ENCODE peak calls at places on chromosomes 4 and X, in four cellular contexts. R, L, M and E are unnamed samples.

GRCh38 chr4:2259541-2260267 is 2.2 kb downstream of the MXD4 start:
- DNase-seq in M (no peak), R (no peak), L (no peak), E (no peak)

GRCh38 chrX:78624884-78625283 is 34.2 kb downstream of the RTL3 start:
- DNase-seq in M (no peak), R (no peak), L (no peak), E (no peak)

GRCh38 chr4:73707918-73708577 is 32.3 kb upstream of the CXCL8 start:
- DNase-seq in M (peak), L (peak), R (peak), E (no peak)

GRCh38 chr4:153725070-153725810 is 34.6 kb downstream of the RNF175 start:
- DNase-seq in M (no peak), L (no peak), R (no peak), E (no peak)

GRCh38 chrX:1389181-1389992 is 2.5 kb downstream of the SLC25A6 start:
- DNase-seq in L (no peak), R (no peak), M (no peak), E (no peak)

GRCh38 chr4:68338625-68339024 is 11.3 kb downstream of the YTHDC1 start:
- DNase-seq in R (no peak), M (no peak), L (no peak), E (no peak)

GRCh38 chr4:178752954-178753525 is 1310.8 kb upstream of the AGA start:
- DNase-seq in R (no peak), L (no peak), M (no peak), E (no peak)

GRCh38 chrX:21658746-21659145 is 616 bp upstream of the KLHL34 start:
- DNase-seq in R (no peak), L (no peak), M (no peak), E (no peak)

GRCh38 chr4:74152841-74153240 is 5.1 kb upstream of the MTHFD2L start:
- DNase-seq in R (no peak), M (peak), L (no peak), E (no peak)

GRCh38 chr4:67234296-67234695 is 311.0 kb downstream of the CENPC start:
- DNase-seq in L (no peak), R (no peak), M (no peak), E (no peak)

GRCh38 chrX:149903889-149904748 is 23.1 kb downstream of the MAGEA8 start:
- DNase-seq in L (peak), M (peak), R (peak), E (peak)

DNA sequence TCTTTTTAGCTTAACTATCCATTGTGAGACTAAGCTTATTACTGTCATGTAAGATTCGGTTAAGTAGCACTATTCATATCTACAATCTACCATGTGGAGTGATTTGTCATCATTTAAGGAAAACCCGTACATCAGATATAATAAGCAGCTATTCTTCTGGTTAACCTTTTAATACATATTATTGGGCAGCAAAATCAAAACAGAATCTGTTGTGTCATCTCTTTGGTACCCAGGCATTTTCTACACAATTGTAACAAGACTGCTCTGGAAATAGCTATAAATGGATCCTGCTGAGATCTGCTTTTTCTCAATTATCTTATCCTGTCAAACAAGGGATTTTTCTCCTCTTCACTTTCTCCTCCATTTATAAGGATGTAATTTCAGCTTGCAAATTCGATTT is 521.5 kb upstream of the MAGEB2 start:
- DNase-seq in M (no peak), R (no peak), L (no peak), E (no peak)
- TF ChIP-seq MAZ in M (no peak), R (no peak), L (no peak), E (no peak)

GRCh38 chr4:87734936-87735335 is 64.4 kb upstream of the IBSP start:
- DNase-seq in L (no peak), R (no peak), M (no peak), E (no peak)
- TF ChIP-seq MAZ in L (no peak), R (no peak), M (no peak), E (no peak)

GRCh38 chr4:145507636-145508035 is 26.0 kb downstream of the SMAD1 start:
- DNase-seq in L (no peak), R (no peak), M (peak), E (peak)
- TF ChIP-seq MAZ in L (no peak), R (no peak), M (no peak), E (no peak)

GRCh38 chrX:12013220-12013619 is 125.1 kb upstream of the FRMPD4 start:
- DNase-seq in R (no peak), L (no peak), M (peak), E (no peak)

GRCh38 chrX:12010436-12010835 is 127.8 kb upstream of the FRMPD4 start:
- DNase-seq in M (no peak), L (no peak), R (no peak), E (no peak)

GRCh38 chrX:12007881-12008280 is 130.4 kb upstream of the FRMPD4 start:
- DNase-seq in R (no peak), M (peak), L (peak), E (no peak)

DNA sequence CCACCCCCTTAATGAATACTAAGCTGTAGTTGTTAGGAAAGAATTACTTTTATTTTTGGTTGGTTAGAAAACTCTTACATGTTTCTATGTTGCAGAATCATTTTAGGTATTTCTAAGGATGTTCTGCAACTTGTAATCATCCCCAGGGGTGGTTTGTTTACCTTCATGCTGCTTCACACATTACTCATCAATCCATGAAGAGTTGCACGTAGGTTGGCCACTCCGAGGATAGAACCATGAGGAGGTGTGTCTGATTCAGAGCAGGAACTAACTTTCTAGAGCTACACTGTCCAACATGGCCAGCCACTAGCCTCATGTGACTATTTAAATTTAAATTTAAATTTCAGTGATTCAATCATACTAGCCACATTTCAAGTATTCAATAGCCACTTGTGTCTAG is 127.2 kb upstream of the FRMPD4 start:
- DNase-seq in L (no peak), R (no peak), M (peak), E (no peak)
- TF ChIP-seq MAZ in L (no peak), R (no peak), M (no peak), E (no peak)

GRCh38 chr4:15765910-15766703 is 12.0 kb upstream of the CD38 start:
- DNase-seq in M (no peak), R (no peak), L (no peak), E (no peak)
- TF ChIP-seq MAZ in M (no peak), R (no peak), L (no peak), E (no peak)

DNA sequence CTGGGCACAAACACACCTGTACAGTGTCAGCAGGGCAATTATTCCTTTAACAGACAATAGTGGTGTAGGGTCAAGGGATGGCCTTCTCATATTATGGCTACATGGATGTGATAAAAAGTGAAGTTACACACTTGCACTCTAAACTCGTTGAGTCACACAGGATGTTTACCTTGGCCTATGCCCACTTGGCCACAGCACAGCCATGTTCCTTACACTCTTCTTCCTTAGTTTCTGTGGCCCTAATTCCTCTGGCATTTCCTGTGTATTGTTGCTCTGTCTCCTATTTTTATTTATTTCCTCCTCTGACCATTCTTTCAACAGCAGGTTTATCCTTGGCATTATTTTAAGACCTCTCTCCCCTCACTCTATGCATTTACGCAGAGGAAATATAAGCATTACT is 86.8 kb upstream of the NPFFR2 start:
- DNase-seq in M (peak), L (no peak), R (no peak), E (no peak)
- TF ChIP-seq MAZ in M (no peak), L (no peak), R (no peak), E (no peak)